ENCODE peak calls at places on chromosomes 12 and 14, in nine cellular contexts. One of them, this sample, is unnamed.

GRCh38 chr12:89363084-89363483 is 10.8 kb upstream of the DUSP6 start:
- ATAC-seq in central memory CD8-positive, alpha-beta T cell: no peak
- ATAC-seq in activated CD8-positive, alpha-beta T cell treated with anti-CD3 and anti-CD28 coated beads, Interleukin-2, amount 10 ng/mL, durations not matched to agents 7 days and 5 days: no peak
- ATAC-seq in foreskin keratinocyte: peak
- ATAC-seq in activated naive CD8-positive, alpha-beta T cell treated with anti-CD3 and anti-CD28 coated beads, Interleukin-2, amount 50 U/mL, for 24 hours: no peak
- ATAC-seq in lung: no peak
- ATAC-seq in memory B cell: no peak
- ATAC-seq in CD4-positive, alpha-beta T cell: no peak
- ATAC-seq in body of pancreas: no peak
- ATAC-seq in this sample: no peak

GRCh38 chr14:69093551-69094421 is 59.1 kb downstream of the DCAF5 start:
- ATAC-seq in central memory CD8-positive, alpha-beta T cell: no peak
- ATAC-seq in activated CD8-positive, alpha-beta T cell treated with anti-CD3 and anti-CD28 coated beads, Interleukin-2, amount 10 ng/mL, durations not matched to agents 7 days and 5 days: no peak
- ATAC-seq in foreskin keratinocyte: no peak
- ATAC-seq in activated naive CD8-positive, alpha-beta T cell treated with anti-CD3 and anti-CD28 coated beads, Interleukin-2, amount 50 U/mL, for 24 hours: no peak
- ATAC-seq in lung: no peak
- ATAC-seq in memory B cell: no peak
- ATAC-seq in CD4-positive, alpha-beta T cell: no peak
- ATAC-seq in body of pancreas: peak
- ATAC-seq in this sample: peak

GRCh38 chr12:3172124-3173007 is 95.2 kb downstream of the TSPAN9 start:
- ATAC-seq in central memory CD8-positive, alpha-beta T cell: no peak
- ATAC-seq in activated CD8-positive, alpha-beta T cell treated with anti-CD3 and anti-CD28 coated beads, Interleukin-2, amount 10 ng/mL, durations not matched to agents 7 days and 5 days: no peak
- ATAC-seq in foreskin keratinocyte: no peak
- ATAC-seq in activated naive CD8-positive, alpha-beta T cell treated with anti-CD3 and anti-CD28 coated beads, Interleukin-2, amount 50 U/mL, for 24 hours: no peak
- ATAC-seq in lung: no peak
- ATAC-seq in memory B cell: no peak
- ATAC-seq in CD4-positive, alpha-beta T cell: no peak
- ATAC-seq in body of pancreas: no peak
- ATAC-seq in this sample: no peak

GRCh38 chr14:89294060-89294459 is 123.0 kb downstream of the FOXN3 start:
- ATAC-seq in central memory CD8-positive, alpha-beta T cell: no peak
- ATAC-seq in activated CD8-positive, alpha-beta T cell treated with anti-CD3 and anti-CD28 coated beads, Interleukin-2, amount 10 ng/mL, durations not matched to agents 7 days and 5 days: no peak
- ATAC-seq in foreskin keratinocyte: no peak
- ATAC-seq in activated naive CD8-positive, alpha-beta T cell treated with anti-CD3 and anti-CD28 coated beads, Interleukin-2, amount 50 U/mL, for 24 hours: no peak
- ATAC-seq in lung: no peak
- ATAC-seq in memory B cell: no peak
- ATAC-seq in CD4-positive, alpha-beta T cell: no peak
- ATAC-seq in body of pancreas: peak
- ATAC-seq in this sample: no peak

GRCh38 chr14:56273949-56274348 is 155.7 kb downstream of the PELI2 start:
- ATAC-seq in central memory CD8-positive, alpha-beta T cell: no peak
- ATAC-seq in activated CD8-positive, alpha-beta T cell treated with anti-CD3 and anti-CD28 coated beads, Interleukin-2, amount 10 ng/mL, durations not matched to agents 7 days and 5 days: no peak
- ATAC-seq in foreskin keratinocyte: no peak
- ATAC-seq in activated naive CD8-positive, alpha-beta T cell treated with anti-CD3 and anti-CD28 coated beads, Interleukin-2, amount 50 U/mL, for 24 hours: no peak
- ATAC-seq in lung: no peak
- ATAC-seq in memory B cell: no peak
- ATAC-seq in CD4-positive, alpha-beta T cell: no peak
- ATAC-seq in body of pancreas: no peak
- ATAC-seq in this sample: no peak

GRCh38 chr12:30822385-30823139 is 67.8 kb upstream of the CAPRIN2 start:
- ATAC-seq in central memory CD8-positive, alpha-beta T cell: peak
- ATAC-seq in activated CD8-positive, alpha-beta T cell treated with anti-CD3 and anti-CD28 coated beads, Interleukin-2, amount 10 ng/mL, durations not matched to agents 7 days and 5 days: peak
- ATAC-seq in foreskin keratinocyte: peak
- ATAC-seq in activated naive CD8-positive, alpha-beta T cell treated with anti-CD3 and anti-CD28 coated beads, Interleukin-2, amount 50 U/mL, for 24 hours: peak
- ATAC-seq in lung: peak
- ATAC-seq in memory B cell: peak
- ATAC-seq in CD4-positive, alpha-beta T cell: peak
- ATAC-seq in body of pancreas: peak
- ATAC-seq in this sample: no peak

GRCh38 chr12:119843100-119843499 is 34.0 kb downstream of the CIT start:
- ATAC-seq in central memory CD8-positive, alpha-beta T cell: no peak
- ATAC-seq in activated CD8-positive, alpha-beta T cell treated with anti-CD3 and anti-CD28 coated beads, Interleukin-2, amount 10 ng/mL, durations not matched to agents 7 days and 5 days: no peak
- ATAC-seq in foreskin keratinocyte: no peak
- ATAC-seq in activated naive CD8-positive, alpha-beta T cell treated with anti-CD3 and anti-CD28 coated beads, Interleukin-2, amount 50 U/mL, for 24 hours: no peak
- ATAC-seq in lung: no peak
- ATAC-seq in memory B cell: no peak
- ATAC-seq in CD4-positive, alpha-beta T cell: no peak
- ATAC-seq in body of pancreas: no peak
- ATAC-seq in this sample: peak

GRCh38 chr14:37583358-37584210 is 11.5 kb downstream of the FOXA1 start:
- ATAC-seq in central memory CD8-positive, alpha-beta T cell: peak
- ATAC-seq in activated CD8-positive, alpha-beta T cell treated with anti-CD3 and anti-CD28 coated beads, Interleukin-2, amount 10 ng/mL, durations not matched to agents 7 days and 5 days: no peak
- ATAC-seq in foreskin keratinocyte: no peak
- ATAC-seq in activated naive CD8-positive, alpha-beta T cell treated with anti-CD3 and anti-CD28 coated beads, Interleukin-2, amount 50 U/mL, for 24 hours: no peak
- ATAC-seq in lung: peak
- ATAC-seq in memory B cell: no peak
- ATAC-seq in CD4-positive, alpha-beta T cell: no peak
- ATAC-seq in body of pancreas: peak
- ATAC-seq in this sample: no peak

GRCh38 chr12:3186546-3187237 is 109.5 kb downstream of the TSPAN9 start:
- ATAC-seq in central memory CD8-positive, alpha-beta T cell: no peak
- ATAC-seq in activated CD8-positive, alpha-beta T cell treated with anti-CD3 and anti-CD28 coated beads, Interleukin-2, amount 10 ng/mL, durations not matched to agents 7 days and 5 days: no peak
- ATAC-seq in foreskin keratinocyte: no peak
- ATAC-seq in activated naive CD8-positive, alpha-beta T cell treated with anti-CD3 and anti-CD28 coated beads, Interleukin-2, amount 50 U/mL, for 24 hours: peak
- ATAC-seq in lung: no peak
- ATAC-seq in memory B cell: no peak
- ATAC-seq in CD4-positive, alpha-beta T cell: no peak
- ATAC-seq in body of pancreas: no peak
- ATAC-seq in this sample: no peak

GRCh38 chr12:48084841-48085460 is 20.9 kb downstream of the SENP1 start:
- ATAC-seq in central memory CD8-positive, alpha-beta T cell: no peak
- ATAC-seq in activated CD8-positive, alpha-beta T cell treated with anti-CD3 and anti-CD28 coated beads, Interleukin-2, amount 10 ng/mL, durations not matched to agents 7 days and 5 days: no peak
- ATAC-seq in foreskin keratinocyte: no peak
- ATAC-seq in activated naive CD8-positive, alpha-beta T cell treated with anti-CD3 and anti-CD28 coated beads, Interleukin-2, amount 50 U/mL, for 24 hours: no peak
- ATAC-seq in lung: no peak
- ATAC-seq in memory B cell: peak
- ATAC-seq in CD4-positive, alpha-beta T cell: no peak
- ATAC-seq in body of pancreas: no peak
- ATAC-seq in this sample: no peak

GRCh38 chr12:100986595-100987547 is 192.3 kb downstream of the ANO4 start:
- ATAC-seq in central memory CD8-positive, alpha-beta T cell: no peak
- ATAC-seq in activated CD8-positive, alpha-beta T cell treated with anti-CD3 and anti-CD28 coated beads, Interleukin-2, amount 10 ng/mL, durations not matched to agents 7 days and 5 days: no peak
- ATAC-seq in foreskin keratinocyte: no peak
- ATAC-seq in activated naive CD8-positive, alpha-beta T cell treated with anti-CD3 and anti-CD28 coated beads, Interleukin-2, amount 50 U/mL, for 24 hours: no peak
- ATAC-seq in lung: no peak
- ATAC-seq in memory B cell: no peak
- ATAC-seq in CD4-positive, alpha-beta T cell: no peak
- ATAC-seq in body of pancreas: no peak
- ATAC-seq in this sample: peak

GRCh38 chr12:64190140-64190539 is 32.0 kb downstream of the KICS2 start:
- ATAC-seq in central memory CD8-positive, alpha-beta T cell: no peak
- ATAC-seq in activated CD8-positive, alpha-beta T cell treated with anti-CD3 and anti-CD28 coated beads, Interleukin-2, amount 10 ng/mL, durations not matched to agents 7 days and 5 days: no peak
- ATAC-seq in foreskin keratinocyte: no peak
- ATAC-seq in activated naive CD8-positive, alpha-beta T cell treated with anti-CD3 and anti-CD28 coated beads, Interleukin-2, amount 50 U/mL, for 24 hours: no peak
- ATAC-seq in lung: no peak
- ATAC-seq in memory B cell: no peak
- ATAC-seq in CD4-positive, alpha-beta T cell: no peak
- ATAC-seq in body of pancreas: no peak
- ATAC-seq in this sample: no peak

GRCh38 chr12:123250471-123251383 is 17.5 kb downstream of the MTRFR start:
- ATAC-seq in central memory CD8-positive, alpha-beta T cell: no peak
- ATAC-seq in activated CD8-positive, alpha-beta T cell treated with anti-CD3 and anti-CD28 coated beads, Interleukin-2, amount 10 ng/mL, durations not matched to agents 7 days and 5 days: no peak
- ATAC-seq in foreskin keratinocyte: peak
- ATAC-seq in activated naive CD8-positive, alpha-beta T cell treated with anti-CD3 and anti-CD28 coated beads, Interleukin-2, amount 50 U/mL, for 24 hours: no peak
- ATAC-seq in lung: peak
- ATAC-seq in memory B cell: no peak
- ATAC-seq in CD4-positive, alpha-beta T cell: no peak
- ATAC-seq in body of pancreas: peak
- ATAC-seq in this sample: no peak

GRCh38 chr12:70691018-70691672 is 53.9 kb upstream of the PTPRB start:
- ATAC-seq in central memory CD8-positive, alpha-beta T cell: no peak
- ATAC-seq in activated CD8-positive, alpha-beta T cell treated with anti-CD3 and anti-CD28 coated beads, Interleukin-2, amount 10 ng/mL, durations not matched to agents 7 days and 5 days: no peak
- ATAC-seq in foreskin keratinocyte: no peak
- ATAC-seq in activated naive CD8-positive, alpha-beta T cell treated with anti-CD3 and anti-CD28 coated beads, Interleukin-2, amount 50 U/mL, for 24 hours: no peak
- ATAC-seq in lung: peak
- ATAC-seq in memory B cell: no peak
- ATAC-seq in CD4-positive, alpha-beta T cell: no peak
- ATAC-seq in body of pancreas: peak
- ATAC-seq in this sample: peak

GRCh38 chr12:69908208-69908607 is 83.2 kb downstream of the MYRFL start:
- ATAC-seq in central memory CD8-positive, alpha-beta T cell: no peak
- ATAC-seq in activated CD8-positive, alpha-beta T cell treated with anti-CD3 and anti-CD28 coated beads, Interleukin-2, amount 10 ng/mL, durations not matched to agents 7 days and 5 days: no peak
- ATAC-seq in foreskin keratinocyte: peak
- ATAC-seq in activated naive CD8-positive, alpha-beta T cell treated with anti-CD3 and anti-CD28 coated beads, Interleukin-2, amount 50 U/mL, for 24 hours: no peak
- ATAC-seq in lung: peak
- ATAC-seq in memory B cell: no peak
- ATAC-seq in CD4-positive, alpha-beta T cell: no peak
- ATAC-seq in body of pancreas: no peak
- ATAC-seq in this sample: no peak

GRCh38 chr14:99037777-99038176 is 234.2 kb downstream of the BCL11B start:
- ATAC-seq in central memory CD8-positive, alpha-beta T cell: no peak
- ATAC-seq in activated CD8-positive, alpha-beta T cell treated with anti-CD3 and anti-CD28 coated beads, Interleukin-2, amount 10 ng/mL, durations not matched to agents 7 days and 5 days: no peak
- ATAC-seq in foreskin keratinocyte: no peak
- ATAC-seq in activated naive CD8-positive, alpha-beta T cell treated with anti-CD3 and anti-CD28 coated beads, Interleukin-2, amount 50 U/mL, for 24 hours: no peak
- ATAC-seq in lung: no peak
- ATAC-seq in memory B cell: no peak
- ATAC-seq in CD4-positive, alpha-beta T cell: no peak
- ATAC-seq in body of pancreas: no peak
- ATAC-seq in this sample: no peak

GRCh38 chr12:94831081-94831747 is 172.3 kb downstream of the NDUFA12 start:
- ATAC-seq in central memory CD8-positive, alpha-beta T cell: peak
- ATAC-seq in activated CD8-positive, alpha-beta T cell treated with anti-CD3 and anti-CD28 coated beads, Interleukin-2, amount 10 ng/mL, durations not matched to agents 7 days and 5 days: peak
- ATAC-seq in foreskin keratinocyte: no peak
- ATAC-seq in activated naive CD8-positive, alpha-beta T cell treated with anti-CD3 and anti-CD28 coated beads, Interleukin-2, amount 50 U/mL, for 24 hours: peak
- ATAC-seq in lung: no peak
- ATAC-seq in memory B cell: peak
- ATAC-seq in CD4-positive, alpha-beta T cell: no peak
- ATAC-seq in body of pancreas: no peak
- ATAC-seq in this sample: no peak